ENCODE peak calls at places on chromosomes 5 and 9, in five cellular contexts. X is breast epithelium, B is M059J, P is OCI-M1, D is hypothalamus. G is an unnamed sample.

GRCh38 chr5:20572560-20572959 is 584.6 kb upstream of the CDH18 start:
- DNase-seq in X (no peak), B (peak), P (peak), D (no peak), G (no peak)

GRCh38 chr5:158701406-158702177 is 398.1 kb downstream of the EBF1 start:
- DNase-seq in X (no peak), B (peak), P (no peak), D (no peak), G (no peak)

GRCh38 chr5:18772475-18772874 is 1138.2 kb downstream of the TAF11L14 start:
- DNase-seq in X (no peak), B (peak), P (peak), D (no peak), G (no peak)

GRCh38 chr9:114434878-114435311 is 47.1 kb upstream of the AKNA start:
- DNase-seq in X (no peak), B (peak), P (peak), D (no peak), G (no peak)

GRCh38 chr9:115694991-115695390 is 458.6 kb upstream of the PAPPA start:
- DNase-seq in X (no peak), B (no peak), P (no peak), D (no peak), G (no peak)

GRCh38 chr5:172719211-172719610 is 51.8 kb downstream of the DUSP1 start:
- DNase-seq in X (no peak), B (no peak), P (no peak), D (no peak), G (no peak)

GRCh38 chr5:179113143-179113530 is 53.0 kb downstream of the ZNF354C start:
- DNase-seq in X (peak), B (no peak), P (no peak), D (no peak), G (no peak)

GRCh38 chr5:148146487-148146886 is 21.9 kb upstream of the SPINK14 start:
- DNase-seq in X (no peak), B (no peak), P (no peak), D (no peak), G (no peak)

GRCh38 chr9:93810028-93810971 is 144.9 kb downstream of the BARX1 start:
- DNase-seq in X (no peak), B (no peak), P (no peak), D (no peak), G (no peak)